ENCODE peak calls at places on chromosomes 7 and 10, in four cellular contexts. Y is heart left ventricle, K is hepatocyte, Z is tibial artery. T is an unnamed sample.

GRCh38 chr7:90520484-90520883 is 51.0 kb downstream of the PTTG1IP2 start:
- DNase-seq in Y (no peak), K (peak), Z (no peak), T (no peak)

GRCh38 chr10:80444646-80445319 is 9.3 kb upstream of the TSPAN14 start:
- DNase-seq in Y (peak), K (peak), Z (peak), T (no peak)

GRCh38 chr7:30434140-30434799 is 44.3 kb downstream of the NOD1 start:
- DNase-seq in Y (no peak), K (no peak), Z (no peak), T (no peak)

GRCh38 chr7:105673367-105674188 is 92.3 kb upstream of the EFCAB10 start:
- DNase-seq in Y (peak), K (no peak), Z (no peak), T (no peak)

GRCh38 chr7:29843106-29843505 is 36.8 kb downstream of the WIPF3 start:
- DNase-seq in Y (no peak), K (no peak), Z (no peak), T (no peak)

GRCh38 chr10:99426689-99427088 is 3.7 kb downstream of the GOT1 start:
- DNase-seq in Y (no peak), K (no peak), Z (no peak), T (no peak)

GRCh38 chr7:149293946-149294640 is 32.1 kb downstream of the ZNF783 start:
- DNase-seq in Y (no peak), K (no peak), Z (no peak), T (no peak)

GRCh38 chr7:115516341-115516740 is 514.2 kb downstream of the TFEC start:
- DNase-seq in Y (no peak), K (no peak), Z (no peak), T (no peak)

GRCh38 chr10:110013615-110014293 is 6.0 kb downstream of the ADD3 start:
- DNase-seq in Y (no peak), K (peak), Z (no peak), T (no peak)

GRCh38 chr10:13698217-13698616 is 111.5 kb downstream of the PRPF18 start:
- DNase-seq in Y (no peak), K (no peak), Z (no peak), T (no peak)

GRCh38 chr10:9175200-9175599 is 1120.7 kb downstream of the GATA3 start:
- DNase-seq in Y (no peak), K (no peak), Z (no peak), T (no peak)

GRCh38 chr10:14605231-14605925 is 169.3 kb downstream of the FAM107B start:
- DNase-seq in Y (no peak), K (no peak), Z (no peak), T (no peak)

GRCh38 chr10:6492896-6493295 is 87.2 kb downstream of the PRKCQ start:
- DNase-seq in Y (no peak), K (no peak), Z (no peak), T (no peak)

GRCh38 chr7:41696323-41696916 is 6.5 kb downstream of the INHBA start:
- DNase-seq in Y (peak), K (peak), Z (peak), T (no peak)

GRCh38 chr10:29392376-29393021 is 103.6 kb downstream of the LYZL1 start:
- DNase-seq in Y (no peak), K (peak), Z (peak), T (peak)

GRCh38 chr7:2530076-2530967 is 10.7 kb downstream of the LFNG start:
- DNase-seq in Y (peak), K (no peak), Z (no peak), T (peak)

GRCh38 chr7:31214751-31215150 is 125.8 kb downstream of the NEUROD6 start:
- DNase-seq in Y (no peak), K (no peak), Z (no peak), T (no peak)

GRCh38 chr10:91340613-91341362 is 69.4 kb upstream of the HECTD2 start:
- DNase-seq in Y (peak), K (no peak), Z (peak), T (no peak)

GRCh38 chr7:107044347-107045194 is at the start of gene PRKAR2B:
- DNase-seq in Y (peak), K (peak), Z (peak), T (peak)

GRCh38 chr7:47587976-47588375 is 6.1 kb upstream of the TNS3 start:
- DNase-seq in Y (no peak), K (peak), Z (no peak), T (no peak)

GRCh38 chr7:148754912-148755311 is 56.2 kb downstream of the CUL1 start:
- DNase-seq in Y (no peak), K (no peak), Z (no peak), T (no peak)

GRCh38 chr7:455110-455928 is 64.3 kb downstream of the PDGFA start:
- DNase-seq in Y (peak), K (peak), Z (no peak), T (no peak)

GRCh38 chr7:117946201-117946633 is 73.0 kb upstream of the CTTNBP2 start:
- DNase-seq in Y (no peak), K (no peak), Z (no peak), T (no peak)

GRCh38 chr10:8069627-8070026 is 15.1 kb downstream of the GATA3 start:
- DNase-seq in Y (no peak), K (no peak), Z (no peak), T (no peak)

GRCh38 chr10:98924526-98924925 is 311.1 kb downstream of the HPSE2 start:
- DNase-seq in Y (peak), K (no peak), Z (no peak), T (no peak)

GRCh38 chr10:116888380-116889055 is 39.2 kb downstream of the ENO4 start:
- DNase-seq in Y (peak), K (peak), Z (peak), T (no peak)

GRCh38 chr10:110336111-110336721 is 31.5 kb upstream of the SMNDC1 start:
- DNase-seq in Y (no peak), K (peak), Z (no peak), T (no peak)

GRCh38 chr10:7886056-7886455 is 67.8 kb downstream of the TAF3 start:
- DNase-seq in Y (no peak), K (no peak), Z (no peak), T (no peak)

GRCh38 chr10:317219-317868 is 182.1 kb downstream of the ZMYND11 start:
- DNase-seq in Y (peak), K (no peak), Z (no peak), T (no peak)

GRCh38 chr7:70392870-70393269 is 739.1 kb upstream of the GALNT17 start:
- DNase-seq in Y (no peak), K (no peak), Z (peak), T (no peak)
- TF ChIP-seq CTCF in Y (no peak), K (no peak), Z (no peak), T (no peak)

GRCh38 chr10:95438781-95439180 is 122.4 kb downstream of the SORBS1 start:
- DNase-seq in Y (no peak), K (no peak), Z (no peak), T (no peak)
- H3K27ac ChIP-seq in Y (peak), K (no peak), Z (peak), T (no peak)

DNA sequence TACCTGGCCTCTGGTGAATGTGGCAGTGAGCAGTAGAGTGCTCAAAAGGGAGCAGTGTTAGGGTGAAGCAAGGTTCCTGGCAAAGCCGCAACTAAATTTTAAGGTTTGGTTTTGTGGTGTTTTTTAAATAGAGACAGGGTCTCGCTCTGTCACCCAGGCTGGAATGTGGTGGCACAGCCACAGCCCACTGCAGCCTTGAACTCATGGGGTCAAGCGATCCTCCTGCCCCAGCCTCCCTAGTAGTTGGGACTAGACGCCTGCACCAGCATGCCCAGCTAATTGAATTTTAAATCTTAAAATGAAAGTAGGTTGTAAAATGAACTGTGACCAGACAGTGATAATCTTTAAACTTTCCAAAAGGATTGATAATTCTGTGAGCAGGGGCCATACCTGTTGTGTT is 130.4 kb downstream of the CCNY start:
- DNase-seq in Y (no peak), K (no peak), Z (no peak), T (no peak)
- TF ChIP-seq CTCF in Y (no peak), K (no peak), Z (no peak), T (no peak)

DNA sequence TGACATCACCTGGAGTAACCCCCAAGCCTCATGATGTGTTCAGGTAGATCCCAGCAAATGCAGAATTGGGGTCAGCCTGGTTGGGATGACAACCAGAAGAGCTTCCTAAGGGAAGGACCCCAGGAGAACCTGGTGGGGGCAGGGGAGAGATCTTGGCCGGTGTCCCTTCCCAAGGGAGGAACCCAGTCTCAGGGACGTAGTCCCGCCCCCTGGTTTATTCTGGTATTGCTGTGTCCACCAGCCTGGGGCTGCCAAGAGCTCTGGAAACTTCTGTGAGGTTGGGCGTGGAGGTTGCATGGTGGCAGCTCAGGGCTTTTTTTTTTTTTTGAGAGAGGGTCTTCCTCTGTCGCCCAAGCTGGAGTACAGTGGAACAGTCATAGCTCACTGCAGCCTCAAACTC is 19.4 kb downstream of the GTF2IRD1 start:
- DNase-seq in Y (peak), K (no peak), Z (no peak), T (no peak)
- H3K27ac ChIP-seq in Y (peak), K (no peak), Z (no peak), T (no peak)

DNA sequence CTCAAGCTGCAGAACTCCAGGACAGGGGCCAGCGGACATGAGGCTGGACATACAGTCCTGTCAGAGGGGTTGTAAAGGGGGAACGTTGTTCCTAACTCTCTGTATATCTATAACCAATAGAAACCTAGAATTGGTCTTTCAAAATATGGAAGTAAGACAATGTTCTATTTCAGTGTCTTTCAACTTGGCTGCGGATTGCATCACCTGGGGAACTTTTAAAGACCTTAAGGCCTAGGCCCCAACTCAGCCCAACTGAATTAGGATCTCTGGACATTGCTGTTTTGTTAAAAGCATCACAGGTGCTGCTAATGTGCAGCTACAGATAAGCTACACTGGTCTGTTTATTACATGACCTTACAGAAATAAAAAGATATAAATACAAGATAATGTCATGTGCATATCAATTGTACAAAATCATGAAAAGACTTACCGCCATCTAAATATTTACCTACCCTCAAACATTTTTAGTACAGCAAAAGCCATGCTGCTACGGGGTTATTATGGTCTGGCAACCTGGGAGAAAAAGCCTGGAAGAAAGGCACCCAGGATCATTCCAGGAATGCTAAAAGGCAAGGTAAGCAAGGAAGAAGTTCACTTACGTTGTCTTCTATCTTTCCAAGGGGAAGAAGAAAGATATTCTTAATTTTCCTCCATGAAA is 169.1 kb downstream of the RAPGEF5 start:
- DNase-seq in Y (no peak), K (no peak), Z (no peak), T (no peak)
- TF ChIP-seq CTCF in Y (no peak), K (no peak), Z (no peak), T (no peak)